ENCODE peak calls at places on chromosomes 6 and 20, in eight cellular contexts. One of them, this sample, is unnamed.

GRCh38 chr6:106223300-106223930 is 102.1 kb downstream of the ATG5 start:
- DNase-seq in CD4-positive, CD25-positive, alpha-beta regulatory T cell: peak
- DNase-seq in fibroblast of mammary gland: peak
- DNase-seq in NCI-H1092 treated with DMSO at 0.1 percent for 48 hours: peak
- DNase-seq in HS-27A: no peak
- DNase-seq in NCI-H1105: peak
- DNase-seq in stimulated activated CD4-positive, alpha-beta T cell treated with anti-CD3 and anti-CD28 coated beads, TNF-alpha, amount 100 ng/mL, for 4 hours: peak
- DNase-seq in activated CD4-positive, alpha-beta T cell treated with anti-CD3 and anti-CD28 coated beads for 48 hours: peak
- DNase-seq in this sample: peak

GRCh38 chr6:136673571-136673970 is 118.7 kb downstream of the MAP3K5 start:
- DNase-seq in CD4-positive, CD25-positive, alpha-beta regulatory T cell: no peak
- DNase-seq in fibroblast of mammary gland: no peak
- DNase-seq in NCI-H1092 treated with DMSO at 0.1 percent for 48 hours: no peak
- DNase-seq in HS-27A: no peak
- DNase-seq in NCI-H1105: no peak
- DNase-seq in stimulated activated CD4-positive, alpha-beta T cell treated with anti-CD3 and anti-CD28 coated beads, TNF-alpha, amount 100 ng/mL, for 4 hours: no peak
- DNase-seq in activated CD4-positive, alpha-beta T cell treated with anti-CD3 and anti-CD28 coated beads for 48 hours: no peak
- DNase-seq in this sample: no peak

GRCh38 chr20:62760536-62761057 is 35.7 kb upstream of the MRGBP start:
- DNase-seq in CD4-positive, CD25-positive, alpha-beta regulatory T cell: no peak
- DNase-seq in fibroblast of mammary gland: no peak
- DNase-seq in NCI-H1092 treated with DMSO at 0.1 percent for 48 hours: no peak
- DNase-seq in HS-27A: no peak
- DNase-seq in NCI-H1105: no peak
- DNase-seq in stimulated activated CD4-positive, alpha-beta T cell treated with anti-CD3 and anti-CD28 coated beads, TNF-alpha, amount 100 ng/mL, for 4 hours: no peak
- DNase-seq in activated CD4-positive, alpha-beta T cell treated with anti-CD3 and anti-CD28 coated beads for 48 hours: no peak
- DNase-seq in this sample: no peak

GRCh38 chr20:58651548-58651822 is 402 bp downstream of the STX16 start:
- DNase-seq in CD4-positive, CD25-positive, alpha-beta regulatory T cell: no peak
- DNase-seq in fibroblast of mammary gland: no peak
- DNase-seq in NCI-H1092 treated with DMSO at 0.1 percent for 48 hours: peak
- DNase-seq in HS-27A: no peak
- DNase-seq in NCI-H1105: peak
- DNase-seq in stimulated activated CD4-positive, alpha-beta T cell treated with anti-CD3 and anti-CD28 coated beads, TNF-alpha, amount 100 ng/mL, for 4 hours: no peak
- DNase-seq in activated CD4-positive, alpha-beta T cell treated with anti-CD3 and anti-CD28 coated beads for 48 hours: no peak
- DNase-seq in this sample: no peak

GRCh38 chr6:111423960-111424846 is 58.8 kb downstream of the REV3L start:
- DNase-seq in CD4-positive, CD25-positive, alpha-beta regulatory T cell: no peak
- DNase-seq in fibroblast of mammary gland: peak
- DNase-seq in NCI-H1092 treated with DMSO at 0.1 percent for 48 hours: peak
- DNase-seq in HS-27A: no peak
- DNase-seq in NCI-H1105: peak
- DNase-seq in stimulated activated CD4-positive, alpha-beta T cell treated with anti-CD3 and anti-CD28 coated beads, TNF-alpha, amount 100 ng/mL, for 4 hours: no peak
- DNase-seq in activated CD4-positive, alpha-beta T cell treated with anti-CD3 and anti-CD28 coated beads for 48 hours: no peak
- DNase-seq in this sample: peak

GRCh38 chr20:47710665-47711045 is 74.6 kb downstream of the SULF2 start:
- DNase-seq in CD4-positive, CD25-positive, alpha-beta regulatory T cell: no peak
- DNase-seq in fibroblast of mammary gland: no peak
- DNase-seq in NCI-H1092 treated with DMSO at 0.1 percent for 48 hours: no peak
- DNase-seq in HS-27A: no peak
- DNase-seq in NCI-H1105: no peak
- DNase-seq in stimulated activated CD4-positive, alpha-beta T cell treated with anti-CD3 and anti-CD28 coated beads, TNF-alpha, amount 100 ng/mL, for 4 hours: no peak
- DNase-seq in activated CD4-positive, alpha-beta T cell treated with anti-CD3 and anti-CD28 coated beads for 48 hours: no peak
- DNase-seq in this sample: no peak

GRCh38 chr20:56607061-56607704 is 21.9 kb upstream of the TFAP2C start:
- DNase-seq in CD4-positive, CD25-positive, alpha-beta regulatory T cell: no peak
- DNase-seq in fibroblast of mammary gland: no peak
- DNase-seq in NCI-H1092 treated with DMSO at 0.1 percent for 48 hours: no peak
- DNase-seq in HS-27A: no peak
- DNase-seq in NCI-H1105: no peak
- DNase-seq in stimulated activated CD4-positive, alpha-beta T cell treated with anti-CD3 and anti-CD28 coated beads, TNF-alpha, amount 100 ng/mL, for 4 hours: no peak
- DNase-seq in activated CD4-positive, alpha-beta T cell treated with anti-CD3 and anti-CD28 coated beads for 48 hours: no peak
- DNase-seq in this sample: no peak

GRCh38 chr6:55009114-55009513 is 162.5 kb downstream of the FAM83B start:
- DNase-seq in CD4-positive, CD25-positive, alpha-beta regulatory T cell: no peak
- DNase-seq in fibroblast of mammary gland: no peak
- DNase-seq in NCI-H1092 treated with DMSO at 0.1 percent for 48 hours: no peak
- DNase-seq in HS-27A: no peak
- DNase-seq in NCI-H1105: no peak
- DNase-seq in stimulated activated CD4-positive, alpha-beta T cell treated with anti-CD3 and anti-CD28 coated beads, TNF-alpha, amount 100 ng/mL, for 4 hours: no peak
- DNase-seq in activated CD4-positive, alpha-beta T cell treated with anti-CD3 and anti-CD28 coated beads for 48 hours: no peak
- DNase-seq in this sample: no peak

GRCh38 chr6:41878961-41879405 is 16.2 kb downstream of the USP49 start:
- DNase-seq in CD4-positive, CD25-positive, alpha-beta regulatory T cell: no peak
- DNase-seq in fibroblast of mammary gland: peak
- DNase-seq in NCI-H1092 treated with DMSO at 0.1 percent for 48 hours: no peak
- DNase-seq in HS-27A: no peak
- DNase-seq in NCI-H1105: no peak
- DNase-seq in stimulated activated CD4-positive, alpha-beta T cell treated with anti-CD3 and anti-CD28 coated beads, TNF-alpha, amount 100 ng/mL, for 4 hours: no peak
- DNase-seq in activated CD4-positive, alpha-beta T cell treated with anti-CD3 and anti-CD28 coated beads for 48 hours: no peak
- DNase-seq in this sample: no peak

This sample was measured in Jurkat, Clone E6-1.